ENCODE peak calls at places on chromosomes 3 and 15, in four cellular contexts. E, A, F and D are unnamed samples.

GRCh38 chr3:179148446-179149238 is 485 bp downstream of the PIK3CA start:
- DNase-seq in E (peak; percentile 44), A (no peak), F (peak; percentile 70), D (peak; percentile 52)

GRCh38 chr15:94965593-94965992 is 734.2 kb downstream of the MCTP2 start:
- DNase-seq in E (peak; percentile 19), A (no peak), F (no peak), D (no peak)

GRCh38 chr15:67172172-67172571 is 82.3 kb downstream of the AAGAB start:
- DNase-seq in E (no peak), A (no peak), F (no peak), D (no peak)

GRCh38 chr15:38758001-38758400 is 193.4 kb upstream of the RASGRP1 start:
- DNase-seq in E (no peak), A (no peak), F (no peak), D (no peak)

GRCh38 chr3:12966847-12967750 is 106.1 kb downstream of the IQSEC1 start:
- DNase-seq in E (no peak), A (peak; percentile 50), F (peak; percentile 40), D (no peak)

GRCh38 chr3:128215800-128216495 is 62.7 kb downstream of the EEFSEC start:
- DNase-seq in E (no peak), A (no peak), F (no peak), D (no peak)

GRCh38 chr3:23485922-23486321 is 282.8 kb downstream of the UBE2E2 start:
- DNase-seq in E (no peak), A (no peak), F (no peak), D (no peak)

GRCh38 chr3:105647047-105647446 is 221.8 kb downstream of the CBLB start:
- DNase-seq in E (peak; percentile 81), A (no peak), F (peak; percentile 84), D (peak; percentile 68)

GRCh38 chr3:103195201-103195600 is 760.4 kb downstream of the ZPLD1 start:
- DNase-seq in E (no peak), A (no peak), F (no peak), D (no peak)

GRCh38 chr3:3881050-3881449 is 81.8 kb downstream of the LRRN1 start:
- DNase-seq in E (no peak), A (no peak), F (no peak), D (no peak)

GRCh38 chr3:172153335-172153861 is 114.0 kb downstream of the FNDC3B start:
- DNase-seq in E (peak; percentile 97), A (no peak), F (peak; percentile 60), D (peak; percentile 78)

GRCh38 chr3:105938101-105938500 is 69.3 kb upstream of the CBLB start:
- DNase-seq in E (peak; percentile 21), A (no peak), F (peak; percentile 7), D (peak; percentile 15)

GRCh38 chr3:197942956-197943556 is 6.9 kb upstream of the RPL35A start:
- DNase-seq in E (no peak), A (no peak), F (peak; percentile 64), D (peak; percentile 30)

GRCh38 chr3:46406440-46406785 is 453 bp downstream of the CCR5AS start:
- DNase-seq in E (peak; percentile 28), A (no peak), F (no peak), D (no peak)

GRCh38 chr15:33013827-33014445 is 180.6 kb downstream of the FMN1 start:
- DNase-seq in E (no peak), A (no peak), F (no peak), D (no peak)

GRCh38 chr3:190446492-190447301 is 3.0 kb downstream of the TMEM207 start:
- DNase-seq in E (no peak), A (no peak), F (peak; percentile 71), D (no peak)

GRCh38 chr15:90340345-90340744 is 11.7 kb upstream of the ZNF774 start:
- DNase-seq in E (no peak), A (peak; percentile 78), F (peak; percentile 84), D (no peak)

GRCh38 chr3:16249336-16249735 is 15.4 kb downstream of the DPH3 start:
- DNase-seq in E (no peak), A (peak; percentile 62), F (peak; percentile 61), D (peak; percentile 33)

GRCh38 chr15:99253381-99254090 is 2.3 kb downstream of the LRRC28 start:
- DNase-seq in E (no peak), A (no peak), F (no peak), D (no peak)

GRCh38 chr15:70538278-70538677 is 225.1 kb downstream of the UACA start:
- DNase-seq in E (no peak), A (no peak), F (no peak), D (no peak)

GRCh38 chr15:72676838-72677237 is 9.1 kb downstream of the HIGD2B start:
- DNase-seq in E (no peak), A (no peak), F (no peak), D (no peak)

GRCh38 chr3:17823816-17824215 is 81.4 kb upstream of the TBC1D5 start:
- DNase-seq in E (no peak), A (no peak), F (no peak), D (no peak)

GRCh38 chr3:88767746-88768145 is 339.7 kb upstream of the EPHA3 start:
- DNase-seq in E (no peak), A (no peak), F (no peak), D (no peak)

DNA sequence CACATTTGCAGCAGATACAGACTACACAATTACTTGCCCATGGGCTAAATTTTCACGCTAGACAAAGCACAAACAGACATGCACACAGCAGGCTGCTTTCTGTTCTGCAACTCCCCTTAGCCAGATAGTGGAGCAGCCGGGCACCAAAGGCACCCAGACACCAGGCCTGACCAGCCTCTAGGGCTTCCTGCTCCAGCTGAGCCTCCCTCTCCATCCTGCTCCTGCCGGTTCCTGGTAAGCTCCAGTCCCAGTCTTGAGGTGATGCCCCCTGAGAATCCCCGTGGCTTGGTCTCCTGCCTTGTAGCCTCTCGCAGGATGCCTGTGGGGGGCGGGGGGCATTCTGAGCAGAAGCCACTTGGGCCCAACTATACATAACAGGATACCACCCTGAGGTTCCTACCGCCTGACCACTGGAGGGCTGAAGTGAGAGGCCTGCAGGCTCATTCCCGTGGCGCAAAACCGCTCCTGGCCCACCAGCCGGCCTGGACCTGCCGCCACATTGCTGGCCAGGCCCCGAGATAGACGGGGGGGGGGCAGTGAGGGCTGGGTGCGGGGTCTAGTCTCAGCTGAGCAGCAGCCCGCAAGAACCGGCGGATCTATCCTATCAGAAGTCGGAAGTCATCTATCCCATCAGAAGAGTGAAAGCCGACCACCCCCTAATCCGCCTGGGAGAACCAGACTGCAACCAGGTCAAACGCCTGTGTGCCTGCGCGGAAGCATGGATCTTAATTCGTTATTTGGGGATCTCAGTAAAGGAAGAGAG is 3.9 kb downstream of the FOXL2 start:
- DNase-seq in E (no peak), A (peak; percentile 67), F (peak; percentile 58), D (peak; percentile 12)
- H3K4me1 ChIP-seq in E (peaks cover 23% of the 10 kb centered on the region), A (no peaks in the 10 kb centered on the region), F (no peaks in the 10 kb centered on the region), D (no peaks in the 10 kb centered on the region)

DNA sequence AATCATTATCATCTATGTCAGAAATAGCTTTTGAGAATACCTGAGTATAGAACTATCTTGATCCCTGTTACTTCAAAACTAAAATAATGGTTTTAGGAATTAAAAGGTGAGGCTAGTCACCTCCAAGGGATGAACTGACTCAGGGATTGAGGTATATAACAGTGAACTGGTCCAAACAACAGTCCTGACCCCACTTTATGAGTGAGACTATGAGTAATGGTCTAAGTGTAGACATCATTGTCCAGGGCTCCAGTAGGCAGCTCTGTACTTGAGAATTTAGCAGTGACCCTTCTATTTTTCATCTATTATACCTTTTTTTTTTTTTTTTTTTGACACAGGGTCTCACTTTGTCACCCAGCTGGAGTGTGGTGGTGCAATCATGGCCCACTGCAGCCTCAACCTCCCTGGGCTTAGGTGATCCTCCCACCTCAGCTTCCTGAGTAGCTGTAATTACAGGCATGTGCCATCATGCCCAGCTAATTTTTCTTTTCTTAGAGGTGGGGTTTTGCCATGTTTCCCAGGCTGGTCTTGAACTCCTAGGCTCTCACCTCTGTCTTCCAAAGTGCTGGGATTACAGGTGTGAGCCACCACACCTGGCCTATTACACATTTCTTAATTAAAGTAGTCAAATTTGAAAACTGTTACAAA is 36.3 kb downstream of the MLH1 start:
- DNase-seq in E (no peak), A (no peak), F (no peak), D (no peak)
- H3K4me1 ChIP-seq in E (no peaks in the 10 kb centered on the region), A (no peaks in the 10 kb centered on the region), F (no peaks in the 10 kb centered on the region), D (no peaks in the 10 kb centered on the region)

DNA sequence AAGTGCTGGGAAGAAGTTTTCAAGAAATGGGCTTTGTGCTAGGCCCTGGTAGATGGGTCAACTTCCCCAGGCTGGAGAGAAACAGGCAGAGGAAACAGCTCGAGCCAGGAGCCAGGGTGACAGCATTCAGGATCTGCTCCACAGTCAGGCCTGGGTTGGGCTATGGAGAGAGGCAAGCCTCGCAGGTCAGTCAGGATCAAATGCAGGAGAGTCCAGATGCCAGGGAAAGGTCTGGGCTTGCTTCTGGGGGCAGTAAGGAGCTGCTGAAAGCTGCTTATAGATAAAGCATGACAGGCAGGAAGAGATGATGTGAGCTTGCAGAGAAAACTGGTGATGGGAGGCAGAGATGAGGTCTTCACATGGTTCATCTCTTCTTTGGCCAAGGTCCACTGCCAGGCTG is 10.9 kb upstream of the USP3 start:
- DNase-seq in E (no peak), A (no peak), F (no peak), D (no peak)
- H3K4me1 ChIP-seq in E (no peaks in the 10 kb centered on the region), A (no peaks in the 10 kb centered on the region), F (peaks cover 4% of the 10 kb centered on the region), D (peaks cover 3% of the 10 kb centered on the region)

GRCh38 chr3:59163953-59164352 is 114.1 kb upstream of the CFAP20DC start:
- DNase-seq in E (no peak), A (no peak), F (no peak), D (no peak)

DNA sequence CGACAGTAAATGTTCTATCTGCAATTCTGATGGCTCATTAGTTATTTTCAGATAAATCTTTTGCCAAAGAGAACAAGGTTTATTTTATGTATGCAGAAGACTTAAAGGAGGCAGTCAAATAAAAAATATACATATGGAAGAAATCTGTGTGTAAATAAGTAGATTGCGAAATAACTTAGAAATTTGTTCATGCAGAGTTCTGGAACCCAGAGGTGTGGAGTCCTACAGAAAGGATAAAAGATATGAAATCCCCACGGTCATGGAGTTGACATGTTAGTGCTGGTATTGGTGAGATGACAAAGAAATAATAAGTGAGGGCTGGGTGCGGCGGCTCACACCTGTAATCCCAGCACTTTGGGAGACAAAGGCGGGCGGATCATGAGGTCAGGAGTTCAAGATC is 111.2 kb upstream of the CFAP20DC start:
- DNase-seq in E (no peak), A (no peak), F (no peak), D (no peak)
- H3K4me1 ChIP-seq in E (no peaks in the 10 kb centered on the region), A (no peaks in the 10 kb centered on the region), F (no peaks in the 10 kb centered on the region), D (no peaks in the 10 kb centered on the region)

GRCh38 chr15:96350321-96350720 is 19.8 kb downstream of the NR2F2 start:
- DNase-seq in E (no peak), A (no peak), F (no peak), D (no peak)
- H3K4me1 ChIP-seq in E (peaks cover 19% of the 10 kb centered on the region), A (no peaks in the 10 kb centered on the region), F (no peaks in the 10 kb centered on the region), D (no peaks in the 10 kb centered on the region)

GRCh38 chr3:191961036-191961435 is 500.1 kb downstream of the PYDC2 start:
- DNase-seq in E (peak; percentile 29), A (no peak), F (peak; percentile 11), D (no peak)
- H3K4me1 ChIP-seq in E (peaks cover 9% of the 10 kb centered on the region), A (peaks cover 16% of the 10 kb centered on the region), F (peaks cover 3% of the 10 kb centered on the region), D (no peaks in the 10 kb centered on the region)

GRCh38 chr3:71510485-71510884 is 73.0 kb downstream of the FOXP1 start:
- DNase-seq in E (peak; percentile 40), A (no peak), F (no peak), D (no peak)
- H3K4me1 ChIP-seq in E (no peaks in the 10 kb centered on the region), A (peaks cover 7% of the 10 kb centered on the region), F (peaks cover 2% of the 10 kb centered on the region), D (no peaks in the 10 kb centered on the region)

GRCh38 chr3:152292367-152292766 is 23.6 kb downstream of the MBNL1 start:
- DNase-seq in E (no peak), A (no peak), F (no peak), D (no peak)
- H3K4me1 ChIP-seq in E (peaks cover under 1% of the 10 kb centered on the region), A (no peaks in the 10 kb centered on the region), F (no peaks in the 10 kb centered on the region), D (peaks cover 13% of the 10 kb centered on the region)